ENCODE peak calls at places on chromosomes 12 and 14, in ten cellular contexts. One of them, this sample, is unnamed.

GRCh38 chr14:94907626-94908261 is 137.8 kb upstream of the GSC start:
- DNase-seq in SK-N-MC: no peak
- DNase-seq in GM23248: no peak
- DNase-seq in neuronal stem cell: no peak
- DNase-seq in mesendoderm: no peak
- DNase-seq in HCT116: no peak
- DNase-seq in kidney: no peak
- DNase-seq in SK-N-SH: peak; percentile 70
- DNase-seq in HepG2: no peak
- DNase-seq in IMR-90: no peak
- DNase-seq in this sample: no peak

GRCh38 chr12:70069221-70069811 is 173.9 kb upstream of the CNOT2 start:
- DNase-seq in HCT116: no peak
- DNase-seq in SK-N-MC: no peak
- DNase-seq in GM23248: no peak
- DNase-seq in kidney: no peak
- DNase-seq in SK-N-SH: no peak
- DNase-seq in neuronal stem cell: no peak
- DNase-seq in IMR-90: no peak
- DNase-seq in HepG2: no peak
- DNase-seq in mesendoderm: peak; percentile 93
- DNase-seq in this sample: no peak

GRCh38 chr12:52590021-52590420 is 11.2 kb downstream of the KRT72 start:
- DNase-seq in SK-N-SH: no peak
- DNase-seq in IMR-90: no peak
- DNase-seq in HCT116: no peak
- DNase-seq in mesendoderm: no peak
- DNase-seq in GM23248: no peak
- DNase-seq in SK-N-MC: no peak
- DNase-seq in HepG2: no peak
- DNase-seq in kidney: no peak
- DNase-seq in neuronal stem cell: no peak
- DNase-seq in this sample: no peak

GRCh38 chr12:77104792-77105191 is 39.4 kb upstream of the E2F7 start:
- DNase-seq in mesendoderm: peak; percentile 29
- DNase-seq in SK-N-SH: no peak
- DNase-seq in neuronal stem cell: no peak
- DNase-seq in IMR-90: peak; percentile 72
- DNase-seq in HepG2: no peak
- DNase-seq in GM23248: peak; percentile 76
- DNase-seq in HCT116: peak; percentile 39
- DNase-seq in kidney: no peak
- DNase-seq in SK-N-MC: no peak
- DNase-seq in this sample: no peak

GRCh38 chr14:104876251-104876699 is 11.2 kb downstream of the CEP170B start:
- DNase-seq in kidney: peak; percentile 61
- DNase-seq in HepG2: no peak
- DNase-seq in SK-N-SH: peak; percentile 92
- DNase-seq in neuronal stem cell: no peak
- DNase-seq in SK-N-MC: no peak
- DNase-seq in IMR-90: peak; percentile 16
- DNase-seq in mesendoderm: peak; percentile 71
- DNase-seq in GM23248: peak; percentile 72
- DNase-seq in HCT116: peak; percentile 44
- DNase-seq in this sample: peak; percentile 59

GRCh38 chr12:88127855-88128254 is 14.0 kb downstream of the CEP290 start:
- DNase-seq in SK-N-MC: no peak
- DNase-seq in HepG2: peak; percentile 3
- DNase-seq in kidney: no peak
- DNase-seq in HCT116: no peak
- DNase-seq in GM23248: no peak
- DNase-seq in SK-N-SH: no peak
- DNase-seq in IMR-90: no peak
- DNase-seq in neuronal stem cell: no peak
- DNase-seq in mesendoderm: no peak
- DNase-seq in this sample: no peak

GRCh38 chr12:109524466-109525278 is 47.2 kb downstream of the UBE3B start:
- DNase-seq in SK-N-MC: no peak
- DNase-seq in HepG2: no peak
- DNase-seq in neuronal stem cell: peak; percentile 86
- DNase-seq in kidney: no peak
- DNase-seq in GM23248: no peak
- DNase-seq in HCT116: no peak
- DNase-seq in SK-N-SH: no peak
- DNase-seq in mesendoderm: no peak
- DNase-seq in IMR-90: no peak
- DNase-seq in this sample: no peak

GRCh38 chr14:100011568-100012325 is 53.5 kb upstream of the EVL start:
- DNase-seq in GM23248: no peak
- DNase-seq in IMR-90: peak; percentile 26
- DNase-seq in HCT116: no peak
- DNase-seq in kidney: no peak
- DNase-seq in HepG2: no peak
- DNase-seq in SK-N-MC: no peak
- DNase-seq in SK-N-SH: no peak
- DNase-seq in neuronal stem cell: no peak
- DNase-seq in mesendoderm: no peak
- DNase-seq in this sample: no peak

GRCh38 chr14:90903101-90903500 is 86.9 kb upstream of the TTC7B start:
- DNase-seq in HepG2: peak; percentile 40
- DNase-seq in SK-N-SH: peak; percentile 69
- DNase-seq in neuronal stem cell: peak; percentile 52
- DNase-seq in GM23248: peak; percentile 72
- DNase-seq in HCT116: peak; percentile 45
- DNase-seq in mesendoderm: peak; percentile 70
- DNase-seq in SK-N-MC: peak; percentile 24
- DNase-seq in IMR-90: peak; percentile 53
- DNase-seq in kidney: no peak
- DNase-seq in this sample: peak; percentile 74

GRCh38 chr12:109331546-109331945 is 16.2 kb upstream of the MYO1H start:
- DNase-seq in SK-N-MC: no peak
- DNase-seq in SK-N-SH: peak; percentile 31
- DNase-seq in HCT116: no peak
- DNase-seq in kidney: no peak
- DNase-seq in neuronal stem cell: peak; percentile 12
- DNase-seq in IMR-90: no peak
- DNase-seq in mesendoderm: no peak
- DNase-seq in HepG2: no peak
- DNase-seq in GM23248: no peak
- DNase-seq in this sample: no peak

GRCh38 chr14:100839573-100840175 is 13.8 kb downstream of the MEG3 start:
- DNase-seq in HCT116: no peak
- DNase-seq in kidney: peak; percentile 59
- DNase-seq in GM23248: no peak
- DNase-seq in neuronal stem cell: peak; percentile 59
- DNase-seq in SK-N-SH: peak; percentile 59
- DNase-seq in IMR-90: no peak
- DNase-seq in HepG2: no peak
- DNase-seq in SK-N-MC: no peak
- DNase-seq in mesendoderm: no peak
- DNase-seq in this sample: no peak

GRCh38 chr14:22887990-22888378 is 5.0 kb downstream of the REM2 start:
- DNase-seq in mesendoderm: no peak
- DNase-seq in SK-N-MC: no peak
- DNase-seq in HepG2: no peak
- DNase-seq in GM23248: no peak
- DNase-seq in HCT116: no peak
- DNase-seq in IMR-90: no peak
- DNase-seq in neuronal stem cell: no peak
- DNase-seq in kidney: no peak
- DNase-seq in SK-N-SH: no peak
- DNase-seq in this sample: no peak

GRCh38 chr14:68094158-68094557 is 274.6 kb downstream of the RAD51B start:
- DNase-seq in HepG2: no peak
- DNase-seq in HCT116: no peak
- DNase-seq in IMR-90: no peak
- DNase-seq in neuronal stem cell: no peak
- DNase-seq in SK-N-SH: no peak
- DNase-seq in mesendoderm: no peak
- DNase-seq in kidney: no peak
- DNase-seq in GM23248: peak; percentile 20
- DNase-seq in SK-N-MC: no peak
- DNase-seq in this sample: no peak

GRCh38 chr12:116538682-116539264 is 20.4 kb upstream of the MAP1LC3B2 start:
- DNase-seq in mesendoderm: no peak
- DNase-seq in kidney: no peak
- DNase-seq in IMR-90: no peak
- DNase-seq in HCT116: no peak
- DNase-seq in SK-N-MC: no peak
- DNase-seq in GM23248: no peak
- DNase-seq in HepG2: no peak
- DNase-seq in SK-N-SH: no peak
- DNase-seq in neuronal stem cell: no peak
- DNase-seq in this sample: peak; percentile 58

GRCh38 chr14:72451081-72451972 is 442.6 kb downstream of the DPF3 start:
- DNase-seq in HepG2: no peak
- DNase-seq in SK-N-MC: peak; percentile 78
- DNase-seq in neuronal stem cell: peak; percentile 12
- DNase-seq in GM23248: no peak
- DNase-seq in mesendoderm: peak; percentile 34
- DNase-seq in HCT116: no peak
- DNase-seq in kidney: no peak
- DNase-seq in IMR-90: no peak
- DNase-seq in SK-N-SH: no peak
- DNase-seq in this sample: no peak

GRCh38 chr14:70796551-70796950 is 12.8 kb downstream of the MAP3K9 start:
- DNase-seq in SK-N-MC: no peak
- DNase-seq in SK-N-SH: no peak
- DNase-seq in mesendoderm: no peak
- DNase-seq in GM23248: no peak
- DNase-seq in HepG2: no peak
- DNase-seq in kidney: no peak
- DNase-seq in HCT116: no peak
- DNase-seq in neuronal stem cell: no peak
- DNase-seq in IMR-90: no peak
- DNase-seq in this sample: no peak

GRCh38 chr14:54627718-54628345 is 60.9 kb downstream of the SAMD4A start:
- DNase-seq in SK-N-MC: peak; percentile 20
- DNase-seq in IMR-90: peak; percentile 69
- DNase-seq in HepG2: no peak
- DNase-seq in SK-N-SH: peak; percentile 40
- DNase-seq in mesendoderm: peak; percentile 86
- DNase-seq in GM23248: peak; percentile 77
- DNase-seq in neuronal stem cell: no peak
- DNase-seq in kidney: peak; percentile 66
- DNase-seq in HCT116: no peak
- DNase-seq in this sample: peak; percentile 35
- H3K4me3 ChIP-seq in SK-N-MC: peak overlapping the region; percentile 54
- H3K4me3 ChIP-seq in IMR-90: no peak overlapping the region
- H3K4me3 ChIP-seq in HepG2: no peak overlapping the region
- H3K4me3 ChIP-seq in SK-N-SH: no peak overlapping the region
- H3K4me3 ChIP-seq in mesendoderm: no peak overlapping the region
- H3K4me3 ChIP-seq in GM23248: peak overlapping the region; percentile 42
- H3K4me3 ChIP-seq in neuronal stem cell: peak overlapping the region; percentile 39
- H3K4me3 ChIP-seq in kidney: peak overlapping the region; percentile 43
- H3K4me3 ChIP-seq in HCT116: no peak overlapping the region
- H3K4me3 ChIP-seq in this sample: no peak overlapping the region

GRCh38 chr14:88323086-88323519 is at the start of gene KCNK10:
- DNase-seq in HepG2: no peak
- DNase-seq in IMR-90: no peak
- DNase-seq in HCT116: no peak
- DNase-seq in kidney: no peak
- DNase-seq in mesendoderm: no peak
- DNase-seq in neuronal stem cell: no peak
- DNase-seq in GM23248: no peak
- DNase-seq in SK-N-MC: no peak
- DNase-seq in SK-N-SH: no peak
- DNase-seq in this sample: no peak
- H3K9ac ChIP-seq in HepG2: no peak within 1 kb of the TSS
- H3K9ac ChIP-seq in IMR-90: no peak within 1 kb of the TSS
- H3K9ac ChIP-seq in HCT116: no peak within 1 kb of the TSS
- H3K9ac ChIP-seq in kidney: no peak within 1 kb of the TSS
- H3K9ac ChIP-seq in mesendoderm: peak within 1 kb of the TSS; percentile 59
- H3K9ac ChIP-seq in neuronal stem cell: peak within 1 kb of the TSS; percentile 93
- H3K9ac ChIP-seq in GM23248: no peak within 1 kb of the TSS
- H3K9ac ChIP-seq in SK-N-MC: no peak within 1 kb of the TSS
- H3K9ac ChIP-seq in SK-N-SH: no peak within 1 kb of the TSS
- H3K9ac ChIP-seq in this sample: no peak within 1 kb of the TSS

DNA sequence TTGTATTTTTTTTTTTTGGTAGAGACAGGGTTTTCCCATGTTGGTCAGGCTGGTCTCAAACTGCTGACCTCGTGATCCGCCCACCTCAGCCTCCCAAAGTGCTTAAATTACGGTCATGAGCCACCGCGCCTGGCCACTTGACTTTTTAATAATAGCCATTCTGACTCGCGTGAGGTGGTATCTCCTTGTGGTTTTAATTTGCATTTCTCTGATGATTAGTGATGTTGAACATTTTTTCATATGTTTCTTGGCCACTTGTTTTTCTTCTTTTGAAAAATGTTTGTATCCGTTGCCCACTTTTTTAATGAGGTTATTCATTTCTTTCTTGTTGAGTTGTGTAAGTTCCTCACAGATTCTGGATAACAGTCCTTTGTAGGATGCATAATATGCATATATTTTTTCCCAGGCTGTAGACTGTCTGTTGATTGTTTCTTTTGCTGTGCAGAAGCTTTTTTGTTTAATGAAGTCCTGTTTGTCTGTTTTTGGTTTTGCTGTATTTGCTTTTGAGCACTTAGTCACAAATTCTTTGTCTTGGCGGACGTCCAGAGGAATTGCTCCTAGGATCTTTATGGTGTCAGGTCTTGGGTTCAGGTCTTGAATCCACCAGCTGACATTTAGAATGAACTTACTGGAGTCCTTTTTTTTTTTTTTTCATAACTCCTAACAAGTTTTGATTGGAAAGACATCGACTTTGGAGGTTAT is 10.3 kb upstream of the PGAM5 start:
- DNase-seq in neuronal stem cell: no peak
- DNase-seq in IMR-90: peak; percentile 35
- DNase-seq in mesendoderm: no peak
- DNase-seq in SK-N-SH: no peak
- DNase-seq in GM23248: peak; percentile 40
- DNase-seq in kidney: no peak
- DNase-seq in HepG2: peak; percentile 45
- DNase-seq in HCT116: no peak
- DNase-seq in SK-N-MC: no peak
- DNase-seq in this sample: no peak
- H3K36me3 ChIP-seq in neuronal stem cell: peaks cover 91% of the 10 kb centered on the region
- H3K36me3 ChIP-seq in IMR-90: peaks cover 39% of the 10 kb centered on the region
- H3K36me3 ChIP-seq in mesendoderm: peaks cover 7% of the 10 kb centered on the region
- H3K36me3 ChIP-seq in SK-N-SH: peaks cover 3% of the 10 kb centered on the region
- H3K36me3 ChIP-seq in GM23248: no peaks in the 10 kb centered on the region
- H3K36me3 ChIP-seq in kidney: peaks cover 12% of the 10 kb centered on the region
- H3K36me3 ChIP-seq in HepG2: peaks cover 14% of the 10 kb centered on the region
- H3K36me3 ChIP-seq in HCT116: peaks cover 24% of the 10 kb centered on the region
- H3K36me3 ChIP-seq in SK-N-MC: peaks cover 88% of the 10 kb centered on the region
- H3K36me3 ChIP-seq in this sample: no peaks in the 10 kb centered on the region

DNA sequence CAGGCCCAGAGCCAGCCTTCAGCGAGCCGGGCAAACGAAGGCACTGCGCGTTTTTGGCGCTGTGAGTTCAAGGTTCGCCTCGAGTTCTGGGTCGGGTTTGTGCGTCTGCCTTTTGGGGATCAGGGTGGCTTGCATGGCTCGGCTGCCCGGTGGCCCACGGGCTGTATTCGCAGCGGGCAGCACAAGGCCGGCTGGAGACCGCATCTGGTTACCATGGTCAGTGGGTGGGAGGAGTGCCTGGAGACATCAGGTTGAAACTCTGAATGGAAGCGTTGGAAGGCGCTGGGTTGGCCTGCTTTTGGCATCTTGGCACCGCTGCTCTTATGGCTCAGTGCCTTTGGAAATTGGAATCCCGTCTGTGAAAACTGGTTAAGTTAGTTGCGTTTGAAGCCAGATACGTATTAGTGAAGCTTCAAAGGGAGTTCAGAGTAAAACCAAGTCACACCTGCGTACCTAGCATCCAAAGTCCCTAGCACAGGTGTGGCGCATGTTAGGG is 50.9 kb downstream of the SNAPC1 start:
- DNase-seq in SK-N-MC: no peak
- DNase-seq in HCT116: no peak
- DNase-seq in SK-N-SH: peak; percentile 73
- DNase-seq in GM23248: peak; percentile 20
- DNase-seq in kidney: no peak
- DNase-seq in HepG2: no peak
- DNase-seq in neuronal stem cell: no peak
- DNase-seq in mesendoderm: peak; percentile 6
- DNase-seq in IMR-90: no peak
- DNase-seq in this sample: no peak
- H3K4me3 ChIP-seq in SK-N-MC: peak overlapping the region; percentile 69
- H3K4me3 ChIP-seq in HCT116: no peak overlapping the region
- H3K4me3 ChIP-seq in SK-N-SH: peak overlapping the region; percentile 52
- H3K4me3 ChIP-seq in GM23248: peak overlapping the region; percentile 66
- H3K4me3 ChIP-seq in kidney: peak overlapping the region; percentile 32
- H3K4me3 ChIP-seq in HepG2: peak overlapping the region; percentile 60
- H3K4me3 ChIP-seq in neuronal stem cell: peak overlapping the region; percentile 46
- H3K4me3 ChIP-seq in mesendoderm: peak overlapping the region; percentile 39
- H3K4me3 ChIP-seq in IMR-90: peak overlapping the region; percentile 83
- H3K4me3 ChIP-seq in this sample: no peak overlapping the region

This sample was measured in colonic mucosa.